ENCODE peak calls at places on chromosomes 1 and 21, in four cellular contexts. G, S, L and F are unnamed samples.

GRCh38 chr1:194056169-194056568 is 869.8 kb upstream of the B3GALT2 start:
- DNase-seq in S (no peak), G (no peak), L (no peak), F (no peak)

GRCh38 chr1:184843732-184844495 is 89.3 kb upstream of the EDEM3 start:
- DNase-seq in L (no peak), S (peak; percentile 48), G (no peak), F (no peak)

GRCh38 chr1:7447736-7448135 is 323.4 kb upstream of the VAMP3 start:
- DNase-seq in G (no peak), L (no peak), S (no peak), F (no peak)

GRCh38 chr1:101137144-101138126 is 99.4 kb upstream of the S1PR1 start:
- DNase-seq in L (no peak), S (peak; percentile 39), G (no peak), F (no peak)

GRCh38 chr1:231694465-231695077 is 68.0 kb downstream of the DISC1 start:
- DNase-seq in S (no peak), G (no peak), L (no peak), F (no peak)

GRCh38 chr1:204723131-204723787 is 37.7 kb upstream of the LRRN2 start:
- DNase-seq in S (no peak), L (peak; percentile 23), G (no peak), F (no peak)

GRCh38 chr21:15688809-15689208 is 41.0 kb upstream of the USP25 start:
- DNase-seq in S (no peak), G (no peak), L (no peak), F (no peak)

GRCh38 chr1:214476958-214477870 is 74.2 kb downstream of the PTPN14 start:
- DNase-seq in S (no peak), L (no peak), G (no peak), F (no peak)

GRCh38 chr1:61887921-61888564 is 145.8 kb downstream of the PATJ start:
- DNase-seq in S (no peak), L (no peak), G (no peak), F (no peak)

GRCh38 chr1:24315391-24315790 is 3.8 kb upstream of the GRHL3 start:
- DNase-seq in G (no peak), S (no peak), L (no peak), F (no peak)

GRCh38 chr1:234315588-234315987 is 57.7 kb upstream of the COA6 start:
- DNase-seq in G (no peak), L (no peak), S (no peak), F (no peak)

GRCh38 chr21:41956926-41957729 is 3.3 kb upstream of the C2CD2 start:
- DNase-seq in L (no peak), S (no peak), G (peak; percentile 75), F (no peak)

GRCh38 chr1:164695956-164696665 is 137.1 kb downstream of the PBX1 start:
- DNase-seq in G (no peak), L (no peak), S (no peak), F (no peak)

GRCh38 chr1:183633676-183634343 is 1.8 kb downstream of the ARPC5 start:
- DNase-seq in L (no peak), S (peak; percentile 73), G (peak; percentile 60), F (peak; percentile 63)

GRCh38 chr1:109668123-109668800 is 405 bp downstream of the GSTM2 start:
- DNase-seq in S (no peak), G (peak; percentile 5), L (no peak), F (no peak)
- H3K4me2 ChIP-seq in S (peak overlapping the region; percentile 87), G (peak overlapping the region; percentile 62), L (peak overlapping the region; percentile 62), F (no peak overlapping the region)

GRCh38 chr1:151372411-151372934 is at the start of gene SELENBP1:
- DNase-seq in S (no peak), G (peak; percentile 80), L (peak; percentile 76), F (no peak)

GRCh38 chr1:151371744-151372410 is 628 bp downstream of the SELENBP1 start:
- DNase-seq in G (no peak), S (no peak), L (no peak), F (no peak)

GRCh38 chr1:151370211-151370911 is 2.1 kb downstream of the SELENBP1 start:
- DNase-seq in S (no peak), L (no peak), G (peak; percentile 66), F (no peak)

GRCh38 chr1:151369621-151370048 is 2.9 kb downstream of the SELENBP1 start:
- DNase-seq in G (no peak), L (no peak), S (no peak), F (no peak)

DNA sequence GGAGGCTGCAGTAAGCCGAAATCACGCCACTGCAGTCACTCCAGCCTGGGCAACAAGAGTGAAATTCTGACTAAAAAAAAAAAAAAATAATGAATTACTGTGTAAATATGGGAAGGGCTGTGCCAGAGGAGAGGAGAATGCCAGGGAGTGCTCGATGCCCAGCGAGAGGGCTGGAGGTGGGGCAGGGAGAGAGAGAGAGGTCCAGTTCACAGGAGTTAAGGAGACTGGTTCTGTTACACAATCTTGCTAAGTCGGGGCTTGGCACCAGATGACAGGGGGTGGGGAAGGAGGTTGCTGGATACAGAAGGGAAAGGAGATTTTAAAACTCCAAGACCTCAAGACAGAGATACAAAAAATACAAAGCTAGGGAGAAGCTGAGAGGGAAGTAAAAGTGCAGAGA is 1.2 kb downstream of the SELENBP1 start:
- DNase-seq in L (no peak), G (no peak), S (no peak), F (no peak)
- TF ChIP-seq EGR1 in L (no peak), G (no peak), S (no peak), F (no peak)

GRCh38 chr1:20477355-20478071 is 8.5 kb downstream of the CAMK2N1 start:
- DNase-seq in S (no peak), L (no peak), G (no peak), F (no peak)
- H3K4me2 ChIP-seq in S (no peak overlapping the region), L (peak overlapping the region; percentile 60), G (no peak overlapping the region), F (peak overlapping the region; percentile 61)

GRCh38 chr1:1349256-1350012 is at the start of gene DVL1:
- DNase-seq in G (peak; percentile 93), S (no peak), L (peak; percentile 85), F (no peak)
- TF ChIP-seq EGR1 in G (peak; percentile 71), S (peak; percentile 50), L (peak; percentile 40), F (no peak)